ENCODE peak calls at places on chromosomes 11 and 22, in four cellular contexts. T is K562, P is H1, D is A549. I is an unnamed sample.

GRCh38 chr11:6638437-6638836 is 17.2 kb downstream of the DCHS1 start:
- DNase-seq in T (no peak), P (no peak), D (no peak), I (no peak)

GRCh38 chr22:44369241-44369652 is 56.5 kb upstream of the SHISAL1 start:
- DNase-seq in T (no peak), P (peak), D (no peak), I (no peak)

GRCh38 chr11:16494918-16495691 is 138.8 kb upstream of the SOX6 start:
- DNase-seq in T (no peak), P (no peak), D (no peak), I (no peak)

GRCh38 chr22:39517470-39517869 is 2.9 kb upstream of the ATF4 start:
- DNase-seq in T (no peak), P (no peak), D (no peak), I (no peak)

GRCh38 chr22:19631899-19632670 is 82.2 kb upstream of the SEPTIN5 start:
- DNase-seq in T (peak), P (peak), D (peak), I (no peak)

GRCh38 chr22:44497218-44497903 is 672 bp downstream of the RTL6 start:
- DNase-seq in T (no peak), P (peak), D (no peak), I (no peak)

GRCh38 chr11:16606784-16607674 is 131.4 kb upstream of the C11orf58 start:
- DNase-seq in T (peak), P (peak), D (no peak), I (no peak)

GRCh38 chr11:115112779-115113178 is 391.4 kb downstream of the CADM1 start:
- DNase-seq in T (no peak), P (no peak), D (no peak), I (no peak)

GRCh38 chr22:44698531-44699421 is 3.2 kb upstream of the PRR5 start:
- DNase-seq in T (no peak), P (peak), D (no peak), I (no peak)

GRCh38 chr11:26048271-26048670 is 283.7 kb upstream of the ANO3 start:
- DNase-seq in T (no peak), P (no peak), D (no peak), I (no peak)

GRCh38 chr11:70532728-70533127 is 134.4 kb downstream of the CTTN start:
- DNase-seq in T (no peak), P (no peak), D (no peak), I (no peak)

GRCh38 chr11:92285776-92286175 is 61.2 kb downstream of the FAT3 start:
- DNase-seq in T (no peak), P (no peak), D (no peak), I (no peak)

GRCh38 chr11:15897211-15897960 is 459.0 kb downstream of the SOX6 start:
- DNase-seq in T (no peak), P (no peak), D (peak), I (no peak)

GRCh38 chr22:33781396-33781795 is 138.9 kb downstream of the LARGE1 start:
- DNase-seq in T (no peak), P (no peak), D (no peak), I (no peak)

GRCh38 chr11:45089251-45089650 is 57.2 kb upstream of the PRDM11 start:
- DNase-seq in T (no peak), P (no peak), D (peak), I (no peak)

GRCh38 chr11:116348226-116348625 is 424.6 kb downstream of the BUD13 start:
- DNase-seq in T (no peak), P (no peak), D (no peak), I (no peak)

GRCh38 chr11:115267871-115268270 is 236.3 kb downstream of the CADM1 start:
- DNase-seq in T (no peak), P (no peak), D (no peak), I (no peak)

GRCh38 chr22:38214248-38215056 is 12.7 kb downstream of the MAFF start:
- DNase-seq in T (peak), P (peak), D (no peak), I (no peak)

GRCh38 chr22:28674121-28674563 is 5.5 kb downstream of the TTC28 start:
- DNase-seq in T (no peak), P (no peak), D (no peak), I (peak)

GRCh38 chr11:88358040-88358431 is 20.5 kb upstream of the CTSC start:
- DNase-seq in T (no peak), P (no peak), D (no peak), I (no peak)

GRCh38 chr11:13778345-13778744 is 109.9 kb downstream of the FAR1 start:
- DNase-seq in T (no peak), P (no peak), D (no peak), I (no peak)

GRCh38 chr11:36280531-36280930 is 8.7 kb downstream of the COMMD9 start:
- DNase-seq in T (no peak), P (no peak), D (no peak), I (no peak)

GRCh38 chr11:123166095-123166559 is 28.9 kb downstream of the CLMP start:
- DNase-seq in T (peak), P (peak), D (peak), I (no peak)

GRCh38 chr11:74702383-74703007 is 28.7 kb downstream of the CHRDL2 start:
- DNase-seq in T (peak), P (peak), D (peak), I (no peak)

GRCh38 chr11:66335531-66336233 is 552 bp downstream of the RIN1 start:
- DNase-seq in T (no peak), P (peak), D (no peak), I (no peak)

GRCh38 chr11:90809581-90809980 is 586.7 kb upstream of the CHORDC1 start:
- DNase-seq in T (no peak), P (no peak), D (no peak), I (no peak)

GRCh38 chr11:103109818-103110388 is 677 bp downstream of the DYNC2H1 start:
- DNase-seq in T (no peak), P (no peak), D (peak), I (no peak)

GRCh38 chr11:12251651-12252560 is 125.5 kb upstream of the PARVA start:
- DNase-seq in T (no peak), P (no peak), D (no peak), I (no peak)

GRCh38 chr11:38582151-38582550 is 1984.1 kb upstream of the RAG2 start:
- DNase-seq in T (no peak), P (no peak), D (no peak), I (no peak)

GRCh38 chr22:39215430-39216142 is 29.2 kb downstream of the PDGFB start:
- DNase-seq in T (peak), P (peak), D (peak), I (no peak)

GRCh38 chr11:67632175-67632981 is 2.6 kb upstream of the NUDT8 start:
- DNase-seq in T (no peak), P (no peak), D (no peak), I (no peak)

GRCh38 chr11:22341582-22341919 is 3.4 kb downstream of the SLC17A6 start:
- DNase-seq in T (no peak), P (peak), D (no peak), I (no peak)

GRCh38 chr11:121235057-121235456 is 57.5 kb upstream of the SC5D start:
- DNase-seq in T (no peak), P (no peak), D (no peak), I (no peak)

DNA sequence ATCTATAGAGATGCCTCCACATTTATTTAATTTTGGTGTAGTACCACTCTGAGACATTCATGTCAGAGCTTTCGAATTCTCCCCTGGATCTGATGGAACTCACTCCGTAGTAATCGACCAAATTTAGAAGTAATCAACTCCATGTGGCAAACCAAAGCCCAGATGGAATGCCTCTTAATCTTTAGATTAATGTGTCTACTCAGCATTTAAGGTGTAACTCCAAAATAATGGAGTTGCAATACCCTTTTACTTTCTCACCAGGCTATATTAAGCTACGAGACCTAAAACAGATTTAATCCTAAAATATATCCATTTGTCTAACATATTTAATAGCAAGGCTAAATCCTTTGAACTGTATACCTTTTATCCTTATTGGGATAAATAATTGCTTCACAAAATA is 473.3 kb downstream of the CNTN5 start:
- DNase-seq in T (no peak), P (no peak), D (no peak), I (no peak)
- TF ChIP-seq CHD2 in T (no peak), P (no peak), D (no peak), I (no peak)

DNA sequence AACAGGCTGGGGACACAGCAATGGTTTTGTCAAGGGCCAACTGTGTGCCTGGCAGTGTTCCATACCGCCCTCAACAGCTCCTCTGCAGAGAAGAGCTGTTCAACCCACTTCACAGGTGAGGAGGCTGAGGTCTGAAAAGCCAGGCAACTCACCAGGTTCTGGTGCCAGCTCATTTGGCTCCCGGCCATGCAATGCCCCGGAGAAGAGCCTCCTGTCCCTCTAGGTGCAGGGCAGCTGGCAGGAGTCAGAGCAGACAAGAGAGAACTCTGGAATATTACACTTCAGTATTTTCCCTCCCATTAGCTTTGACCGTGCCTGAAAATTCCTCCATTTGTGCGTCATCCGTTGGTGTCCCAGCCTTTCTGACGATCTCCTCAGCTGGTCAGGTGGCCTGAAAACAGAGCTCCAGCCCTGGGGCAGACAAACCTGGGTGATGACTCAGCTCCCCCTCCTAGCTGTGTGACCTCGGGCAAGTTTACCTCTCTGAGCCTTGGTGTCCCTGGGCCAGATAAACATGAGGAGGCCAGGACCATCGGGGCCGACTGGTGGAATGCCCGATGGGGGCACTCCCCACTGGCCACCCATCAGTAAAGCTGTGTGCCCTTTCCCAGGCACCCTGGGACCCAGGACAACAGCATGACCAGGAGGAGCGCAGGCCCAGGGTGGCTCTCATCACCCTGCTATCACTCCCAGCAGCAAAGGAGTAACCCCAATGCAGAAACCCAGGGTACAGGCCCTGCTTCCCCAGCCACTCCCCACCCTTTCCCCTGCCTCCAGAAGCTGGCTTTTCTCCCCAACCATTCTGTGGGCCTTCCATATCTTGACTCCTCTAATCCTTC is 9.6 kb upstream of the C1QTNF6 start:
- DNase-seq in T (no peak), P (no peak), D (peak), I (no peak)
- TF ChIP-seq EP300 in T (no peak), P (no peak), D (peak), I (no peak)

DNA sequence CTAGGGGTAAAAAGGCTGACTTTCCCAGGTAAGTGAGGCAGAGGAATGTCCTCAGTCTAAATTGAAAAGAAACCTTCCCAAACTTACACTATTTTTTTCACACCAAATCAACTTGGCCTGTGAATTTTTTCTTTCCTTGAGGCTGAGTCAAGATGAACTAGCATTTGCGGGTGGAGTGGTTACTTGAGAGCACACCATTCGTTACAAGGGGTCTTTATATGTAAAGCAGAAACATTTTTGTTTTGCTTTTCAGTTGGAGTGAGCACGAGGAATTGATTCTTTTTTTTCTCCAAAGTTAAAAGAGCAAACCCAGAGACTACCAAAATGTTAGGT is 36.4 kb downstream of the MAML2 start:
- DNase-seq in T (no peak), P (no peak), D (no peak), I (no peak)
- TF ChIP-seq CHD2 in T (no peak), P (no peak), D (no peak), I (no peak)

GRCh38 chr11:19730373-19730772 is 17.7 kb downstream of the NAV2 start:
- DNase-seq in T (no peak), P (no peak), D (no peak), I (no peak)
- TF ChIP-seq EP300 in T (no peak), P (no peak), D (no peak), I (no peak)

GRCh38 chr11:64723907-64724862 is 1.2 kb upstream of the NRXN2 start:
- DNase-seq in T (no peak), P (no peak), D (no peak), I (no peak)
- TF ChIP-seq CHD2 in T (no peak), P (no peak), D (no peak), I (no peak)

I was measured in GM12878.